ENCODE peak calls at places on chromosome 18, in five cellular contexts. S, I, P, U and R are unnamed samples.

GRCh38 chr18:13658444-13659204 is 67.7 kb downstream of the FAM210A start:
- DNase-seq in P (no peak), U (no peak), I (no peak), S (no peak), R (no peak)

GRCh38 chr18:49819768-49820662 is 6.7 kb upstream of the ACAA2 start:
- DNase-seq in U (no peak), I (no peak), P (no peak), S (peak; percentile 12), R (no peak)

GRCh38 chr18:50924372-50924771 is 43.5 kb upstream of the ELAC1 start:
- DNase-seq in U (no peak), P (no peak), I (no peak), S (no peak), R (no peak)

GRCh38 chr18:9516437-9517064 is 41.2 kb downstream of the RALBP1 start:
- DNase-seq in S (no peak), P (no peak), I (no peak), U (peak; percentile 59), R (no peak)

GRCh38 chr18:49756671-49757362 is 56.5 kb downstream of the ACAA2 start:
- DNase-seq in U (no peak), S (no peak), I (no peak), P (no peak), R (no peak)

GRCh38 chr18:42113529-42114191 is 158.6 kb downstream of the PIK3C3 start:
- DNase-seq in S (no peak), P (no peak), U (no peak), I (no peak), R (no peak)

GRCh38 chr18:49656098-49656591 is 94.3 kb downstream of the LIPG start:
- DNase-seq in I (no peak), U (no peak), S (no peak), P (no peak), R (no peak)

GRCh38 chr18:62524443-62525200 is 1.8 kb downstream of the ZCCHC2 start:
- DNase-seq in U (peak; percentile 84), P (peak; percentile 65), I (peak; percentile 18), S (peak; percentile 49), R (peak; percentile 42)

GRCh38 chr18:46917808-46918600 is 602 bp downstream of the KATNAL2 start:
- DNase-seq in P (peak; percentile 30), U (peak; percentile 74), S (no peak), I (no peak), R (no peak)

GRCh38 chr18:69400253-69400975 is at the start of gene DOK6:
- DNase-seq in P (peak; percentile 66), S (no peak), I (no peak), U (peak; percentile 73), R (peak; percentile 80)

GRCh38 chr18:995641-996040 is 91.0 kb downstream of the ADCYAP1 start:
- DNase-seq in S (no peak), U (no peak), P (no peak), I (no peak), R (peak; percentile 78)

GRCh38 chr18:41814651-41815050 is 140.4 kb upstream of the PIK3C3 start:
- DNase-seq in I (no peak), U (no peak), S (no peak), P (no peak), R (no peak)

GRCh38 chr18:46719388-46719787 is 37.5 kb downstream of the ST8SIA5 start:
- DNase-seq in U (no peak), P (no peak), S (no peak), I (no peak), R (peak; percentile 8)

GRCh38 chr18:6547476-6547875 is 132.8 kb upstream of the L3MBTL4 start:
- DNase-seq in S (no peak), P (no peak), U (no peak), I (no peak), R (no peak)

GRCh38 chr18:76524900-76525698 is 30.1 kb upstream of the ZNF516 start:
- DNase-seq in I (no peak), U (peak; percentile 59), P (no peak), S (no peak), R (no peak)

GRCh38 chr18:26450989-26451682 is 97.2 kb downstream of the KCTD1 start:
- DNase-seq in U (no peak), P (no peak), I (no peak), S (no peak), R (no peak)

GRCh38 chr18:29145993-29146539 is 969.1 kb upstream of the CDH2 start:
- DNase-seq in U (no peak), P (no peak), I (no peak), S (no peak), R (no peak)

GRCh38 chr18:54946149-54946581 is 13.1 kb downstream of the CCDC68 start:
- DNase-seq in U (no peak), I (no peak), P (peak; percentile 23), S (no peak), R (peak; percentile 45)

GRCh38 chr18:51337406-51337805 is 139.9 kb upstream of the MEX3C start:
- DNase-seq in I (no peak), U (no peak), S (no peak), P (no peak), R (no peak)

GRCh38 chr18:2610549-2610948 is 39.2 kb downstream of the NDC80 start:
- DNase-seq in U (no peak), S (no peak), I (no peak), P (no peak), R (no peak)

GRCh38 chr18:2609604-2610003 is 38.2 kb downstream of the NDC80 start:
- DNase-seq in U (no peak), I (no peak), S (no peak), P (no peak), R (no peak)

GRCh38 chr18:2617974-2618373 is 37.6 kb upstream of the SMCHD1 start:
- DNase-seq in I (no peak), S (no peak), P (no peak), U (no peak), R (no peak)

DNA sequence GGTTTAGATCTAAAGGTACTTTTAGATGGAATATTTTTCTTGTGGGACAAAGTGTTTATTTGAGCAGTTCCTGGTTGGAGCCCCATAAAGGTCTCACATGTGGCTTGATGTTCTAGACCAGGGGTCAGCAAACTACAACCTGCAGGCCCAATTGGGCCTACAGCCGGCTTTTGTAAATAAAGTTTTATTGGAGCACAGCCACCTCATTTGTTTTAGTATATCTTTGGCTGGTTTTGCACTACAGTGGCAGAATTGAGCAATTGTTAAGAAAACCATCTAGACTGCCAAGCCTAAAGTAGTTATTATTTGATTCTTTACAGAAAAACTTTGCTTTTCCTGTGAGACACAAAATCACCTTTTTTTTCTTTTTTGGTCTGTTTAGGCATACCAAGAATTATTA is 41.6 kb downstream of the NDC80 start:
- DNase-seq in U (no peak), S (no peak), I (no peak), P (no peak), R (no peak)
- H3K36me3 ChIP-seq in U (peaks cover 20% of the 10 kb centered on the region), S (no peaks in the 10 kb centered on the region), I (peaks cover 9% of the 10 kb centered on the region), P (peaks cover 3% of the 10 kb centered on the region), R (peaks cover 67% of the 10 kb centered on the region)

GRCh38 chr18:57802869-57803118 is 321 bp downstream of the ATP8B1 start:
- DNase-seq in I (no peak), S (no peak), U (no peak), P (no peak), R (no peak)

GRCh38 chr18:57798713-57799373 is 4.3 kb downstream of the ATP8B1 start:
- DNase-seq in S (no peak), I (no peak), U (no peak), P (no peak), R (no peak)

GRCh38 chr18:57802166-57802868 is 798 bp downstream of the ATP8B1 start:
- DNase-seq in P (no peak), I (no peak), S (no peak), U (peak; percentile 79), R (no peak)

GRCh38 chr18:57803119-57803969 is at the start of gene ATP8B1:
- DNase-seq in P (peak; percentile 82), U (peak; percentile 94), S (no peak), I (no peak), R (peak; percentile 84)

DNA sequence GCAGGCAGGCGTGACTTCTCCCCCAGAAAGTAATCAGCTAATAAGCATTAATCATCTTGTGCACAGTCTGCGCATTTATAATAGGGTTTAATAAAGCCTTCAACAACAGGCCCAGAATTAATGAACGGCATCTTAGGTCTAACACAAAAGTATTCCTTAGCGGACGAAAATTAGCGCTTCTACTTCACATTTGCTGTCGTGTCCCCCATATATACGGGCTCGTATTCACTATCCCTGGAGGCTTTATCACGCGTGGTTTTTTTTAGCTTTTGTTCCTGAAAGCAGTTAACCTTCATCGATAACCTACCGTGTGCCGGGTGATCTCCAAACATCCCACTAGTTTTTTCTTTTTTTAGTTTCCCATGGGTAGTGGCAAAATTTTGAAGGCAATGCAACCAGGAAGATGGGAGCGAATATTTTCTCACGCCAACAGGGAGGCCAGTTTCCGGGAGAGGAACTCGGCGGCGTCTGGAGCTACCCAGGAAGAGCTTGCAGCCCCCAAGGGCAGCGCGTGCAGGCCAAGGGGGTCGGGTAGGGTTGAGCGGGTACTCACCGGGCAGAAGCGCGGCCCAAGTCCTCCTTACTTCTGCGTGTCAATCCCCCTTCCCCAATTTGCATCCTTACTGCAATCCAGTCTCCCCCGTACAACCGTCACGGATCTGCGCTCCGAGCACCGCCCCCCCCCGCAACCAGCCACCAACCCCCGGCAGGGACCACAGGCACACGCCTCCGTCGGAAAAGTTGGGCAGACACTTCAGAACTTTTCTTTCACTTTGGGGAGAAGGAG is 1.5 kb downstream of the ATP8B1 start:
- DNase-seq in I (no peak), P (no peak), U (peak; percentile 66), S (no peak), R (no peak)
- H3K4me3 ChIP-seq in I (peak overlapping the region; percentile 81), P (peak overlapping the region; percentile 93), U (peak overlapping the region; percentile 58), S (no peak overlapping the region), R (peak overlapping the region; percentile 89)

GRCh38 chr18:37550118-37550875 is 15.3 kb downstream of the CELF4 start:
- DNase-seq in I (no peak), S (no peak), U (no peak), P (no peak), R (no peak)
- H3K27me3 ChIP-seq in I (no peaks in the 10 kb centered on the region), S (no peaks in the 10 kb centered on the region), U (peaks cover 13% of the 10 kb centered on the region), P (peaks cover 97% of the 10 kb centered on the region), R (no peaks in the 10 kb centered on the region)

GRCh38 chr18:12315911-12316310 is 7.9 kb downstream of the TUBB6 start:
- DNase-seq in S (no peak), P (peak; percentile 73), U (no peak), I (no peak), R (peak; percentile 38)
- H3K36me3 ChIP-seq in S (no peaks in the 10 kb centered on the region), P (peaks cover 49% of the 10 kb centered on the region), U (peaks cover 8% of the 10 kb centered on the region), I (peaks cover 92% of the 10 kb centered on the region), R (peaks cover 94% of the 10 kb centered on the region)

GRCh38 chr18:74278983-74279382 is 12.8 kb downstream of the CYB5A start:
- DNase-seq in S (no peak), I (no peak), P (no peak), U (no peak), R (no peak)

GRCh38 chr18:74281011-74281638 is 10.6 kb downstream of the CYB5A start:
- DNase-seq in S (no peak), P (no peak), U (peak; percentile 54), I (no peak), R (no peak)

GRCh38 chr18:74275736-74276135 is 16.0 kb downstream of the CYB5A start:
- DNase-seq in U (no peak), S (no peak), P (no peak), I (no peak), R (no peak)

GRCh38 chr18:74276609-74277008 is 15.2 kb downstream of the CYB5A start:
- DNase-seq in S (no peak), U (no peak), I (no peak), P (no peak), R (no peak)

DNA sequence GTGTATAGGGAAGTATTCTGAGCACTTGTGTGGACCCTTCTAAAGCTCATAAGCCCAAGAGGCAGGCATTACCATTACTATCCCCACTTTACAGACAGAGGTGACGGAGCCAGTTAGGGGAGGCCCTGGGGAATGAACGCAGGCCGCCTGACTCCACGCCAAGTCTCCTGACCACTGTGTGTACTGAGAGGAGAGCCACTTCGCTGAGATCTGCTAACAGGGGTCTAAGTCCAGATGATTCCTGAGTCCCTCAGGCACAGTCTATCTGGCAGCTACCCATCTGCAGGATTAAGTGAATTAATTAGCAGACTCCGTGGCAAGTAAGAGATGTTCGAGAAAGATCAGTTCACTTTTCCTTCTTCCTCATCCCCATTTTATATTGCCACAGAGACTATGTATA is 13.7 kb downstream of the CYB5A start:
- DNase-seq in U (no peak), S (no peak), P (peak; percentile 37), I (no peak), R (no peak)
- H3K4me3 ChIP-seq in U (no peak overlapping the region), S (no peak overlapping the region), P (no peak overlapping the region), I (no peak overlapping the region), R (no peak overlapping the region)